ENCODE peak calls at places on chromosomes 7 and 10, in seven cellular contexts. L, R, M, Q, J, B and W are unnamed samples.

GRCh38 chr10:59337254-59337653 is 25.1 kb downstream of the FAM13C start:
- DNase-seq in B (peak), Q (peak), J (no peak), M (peak), R (peak), L (peak), W (peak)

GRCh38 chr10:3452234-3452633 is 279.7 kb upstream of the PITRM1 start:
- DNase-seq in Q (peak), L (peak), B (no peak), M (peak), R (no peak), J (peak), W (peak)

GRCh38 chr10:128483216-128483615 is 357.0 kb upstream of the MKI67 start:
- DNase-seq in L (no peak), R (no peak), J (no peak), B (no peak), M (no peak), Q (no peak), W (no peak)

GRCh38 chr7:31100445-31100844 is 48.3 kb downstream of the ADCYAP1R1 start:
- DNase-seq in B (no peak), Q (peak), M (peak), L (peak), R (no peak), J (no peak), W (peak)

GRCh38 chr7:144668503-144668902 is 167.3 kb downstream of the TPK1 start:
- DNase-seq in B (no peak), M (no peak), Q (no peak), L (no peak), J (no peak), R (no peak), W (no peak)

GRCh38 chr10:128263891-128264688 is 137.9 kb upstream of the MKI67 start:
- DNase-seq in R (no peak), J (no peak), B (peak), L (peak), M (peak), Q (peak), W (peak)

GRCh38 chr7:70833726-70834125 is 298.2 kb upstream of the GALNT17 start:
- DNase-seq in Q (peak), L (peak), R (no peak), M (peak), J (no peak), B (no peak), W (peak)

GRCh38 chr10:58268454-58268945 is 462 bp upstream of the CISD1 start:
- DNase-seq in Q (no peak), L (no peak), B (no peak), M (no peak), J (no peak), R (no peak), W (no peak)

GRCh38 chr7:1537631-1538412 is 7.3 kb downstream of the MAFK start:
- DNase-seq in J (peak), M (peak), R (peak), B (peak), Q (peak), L (peak), W (peak)

GRCh38 chr10:3220853-3221252 is 48.3 kb upstream of the PITRM1 start:
- DNase-seq in M (peak), J (no peak), L (peak), B (no peak), R (no peak), Q (peak), W (no peak)

GRCh38 chr7:106552645-106553445 is 108.1 kb downstream of the CCDC71L start:
- DNase-seq in B (no peak), Q (no peak), R (no peak), J (no peak), M (no peak), L (no peak), W (no peak)

GRCh38 chr7:31443457-31443856 is 70.4 kb upstream of the ITPRID1 start:
- DNase-seq in Q (peak), L (peak), R (no peak), B (no peak), M (peak), J (no peak), W (peak)

GRCh38 chr7:89958525-89959068 is 195.7 kb upstream of the STEAP1 start:
- DNase-seq in M (no peak), R (no peak), J (no peak), B (no peak), Q (no peak), L (no peak), W (no peak)

GRCh38 chr7:25391295-25391861 is 163.1 kb upstream of the NPVF start:
- DNase-seq in J (no peak), M (peak), R (no peak), L (peak), B (no peak), Q (peak), W (peak)

GRCh38 chr10:93826355-93826754 is 67.4 kb upstream of the SLC35G1 start:
- DNase-seq in B (no peak), R (no peak), J (no peak), Q (no peak), M (peak), L (peak), W (no peak)

GRCh38 chr10:71812016-71812912 is 38.8 kb downstream of the PSAP start:
- DNase-seq in L (peak), J (no peak), M (peak), R (peak), Q (peak), B (peak), W (peak)

GRCh38 chr7:130500463-130500862 is 8.6 kb downstream of the MEST start:
- DNase-seq in B (no peak), J (no peak), Q (no peak), L (no peak), R (no peak), M (no peak), W (no peak)

DNA sequence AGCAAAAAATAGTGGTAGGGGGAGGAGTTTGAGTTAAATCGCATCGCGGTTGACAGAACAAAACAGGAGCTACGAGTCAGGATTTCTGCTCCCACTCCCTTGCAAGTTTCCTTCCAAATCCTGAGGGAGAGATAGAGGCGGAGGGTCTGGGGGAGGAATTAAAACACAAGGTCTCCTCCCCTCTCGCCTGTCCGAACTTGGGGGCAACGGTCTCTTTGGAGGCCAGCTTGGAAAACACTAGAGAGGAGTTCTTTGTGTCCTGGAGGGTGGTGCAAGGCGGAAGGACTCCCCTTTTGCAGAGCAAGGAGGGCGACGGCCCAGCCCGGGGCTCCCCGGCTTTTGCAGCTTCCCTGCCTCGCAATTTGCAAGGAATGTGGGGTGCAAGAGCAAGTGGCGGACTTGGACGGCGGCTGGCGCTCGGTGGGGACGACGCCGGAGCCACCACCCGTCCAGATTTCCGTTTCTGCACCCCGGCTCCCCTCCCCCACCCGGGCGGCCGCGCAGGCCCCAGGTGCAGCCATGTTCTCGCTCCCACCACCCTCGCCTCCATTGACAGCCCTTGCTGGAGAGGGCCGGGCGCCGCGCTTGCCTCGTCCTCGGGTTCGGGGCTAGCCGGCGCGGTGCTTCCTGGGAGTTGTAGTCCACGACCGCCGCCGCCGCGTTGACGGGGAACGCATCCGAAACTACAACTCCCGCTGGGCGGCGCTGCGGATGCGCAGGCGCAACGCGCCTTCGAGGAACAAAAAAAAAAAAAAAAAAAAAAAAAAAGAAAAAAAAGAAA is 417 bp upstream of the GTF2I start:
- DNase-seq in B (peak), M (peak), J (peak), L (peak), R (peak), Q (peak), W (peak)
- TF ChIP-seq CTCF in B (no peak), M (peak), J (peak), L (peak), R (no peak), Q (peak), W (peak)

DNA sequence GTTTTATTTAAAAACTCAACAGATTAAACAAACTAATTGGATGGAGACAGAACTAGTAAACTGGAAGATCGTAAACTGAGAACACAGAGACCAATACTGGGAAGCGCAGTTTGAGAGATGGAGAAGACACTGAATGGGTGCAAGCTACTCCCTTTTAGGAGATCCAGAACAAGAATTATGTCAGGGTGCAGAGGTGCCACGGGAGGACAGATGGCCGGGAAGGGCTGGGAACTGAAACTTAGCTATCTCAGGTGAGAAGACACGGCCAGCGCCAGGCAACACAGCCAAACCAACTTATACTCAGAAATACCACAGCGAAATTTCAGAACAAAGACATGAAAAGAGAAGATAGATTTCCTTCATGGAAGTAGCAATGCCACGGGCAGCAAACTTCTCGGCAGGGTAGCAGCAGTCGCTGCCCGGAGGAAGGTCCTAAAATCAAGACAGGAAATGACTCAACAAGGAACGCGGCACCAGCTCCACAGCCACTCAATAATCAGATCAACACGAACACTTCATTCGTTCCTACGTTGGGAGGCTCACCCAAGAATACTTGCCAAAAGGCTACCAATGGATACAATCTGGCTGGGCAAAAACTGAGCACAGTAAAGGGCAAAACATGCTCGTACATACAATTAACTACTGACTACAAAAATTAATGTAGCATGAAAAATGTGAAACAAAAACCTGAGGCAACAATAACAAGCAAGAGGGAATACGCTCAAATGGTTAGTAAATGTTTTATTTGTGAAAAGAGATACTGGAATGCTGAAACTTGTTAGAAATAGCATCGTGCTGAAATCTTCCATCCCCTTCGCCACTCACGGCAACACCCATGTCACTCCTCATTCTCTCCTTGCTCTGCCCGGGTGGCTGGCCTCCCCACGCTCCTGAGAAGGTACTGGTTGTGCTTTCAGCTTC is 2.2 kb upstream of the LRRC27 start:
- DNase-seq in L (peak), B (no peak), Q (peak), J (no peak), M (peak), R (peak), W (peak)
- H3K4me3 ChIP-seq in L (peak), B (no peak), Q (peak), J (peak), M (peak), R (peak), W (peak)

GRCh38 chr10:108782411-108782810 is 1140.9 kb downstream of the XPNPEP1 start:
- DNase-seq in R (no peak), J (no peak), M (peak), B (no peak), Q (no peak), L (peak), W (peak)

GRCh38 chr10:108784534-108784933 is 1138.8 kb downstream of the XPNPEP1 start:
- DNase-seq in Q (no peak), R (no peak), B (no peak), M (no peak), L (no peak), J (no peak), W (no peak)

GRCh38 chr10:108787932-108788331 is 1135.4 kb downstream of the XPNPEP1 start:
- DNase-seq in B (no peak), J (no peak), R (no peak), M (peak), Q (peak), L (peak), W (peak)

GRCh38 chr10:108785011-108785410 is 1138.3 kb downstream of the XPNPEP1 start:
- DNase-seq in B (no peak), J (no peak), R (no peak), M (no peak), Q (no peak), L (no peak), W (no peak)

DNA sequence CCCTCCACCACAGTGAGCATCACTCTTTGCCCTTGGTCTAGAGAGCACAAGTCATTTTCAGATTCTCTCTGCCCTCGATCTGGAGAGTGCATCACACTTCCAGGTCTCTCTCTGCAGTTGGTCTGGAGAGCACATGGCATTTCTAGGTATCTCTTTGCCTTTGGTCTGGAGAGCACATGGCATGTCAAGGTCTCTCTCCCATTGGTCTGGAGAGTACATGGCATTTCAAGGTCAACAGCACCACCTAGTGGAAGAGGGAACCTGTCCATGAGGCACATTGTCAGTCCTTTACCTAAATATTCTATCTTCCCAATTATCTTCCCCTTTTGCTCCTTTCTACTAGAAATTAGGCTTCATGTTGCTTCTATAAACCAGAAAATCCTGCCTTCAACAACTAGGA is 1139.4 kb downstream of the XPNPEP1 start:
- DNase-seq in L (peak), B (no peak), Q (peak), J (no peak), M (peak), R (no peak), W (peak)
- TF ChIP-seq CTCF in L (peak), B (no peak), Q (peak), J (peak), M (peak), R (no peak), W (peak)

DNA sequence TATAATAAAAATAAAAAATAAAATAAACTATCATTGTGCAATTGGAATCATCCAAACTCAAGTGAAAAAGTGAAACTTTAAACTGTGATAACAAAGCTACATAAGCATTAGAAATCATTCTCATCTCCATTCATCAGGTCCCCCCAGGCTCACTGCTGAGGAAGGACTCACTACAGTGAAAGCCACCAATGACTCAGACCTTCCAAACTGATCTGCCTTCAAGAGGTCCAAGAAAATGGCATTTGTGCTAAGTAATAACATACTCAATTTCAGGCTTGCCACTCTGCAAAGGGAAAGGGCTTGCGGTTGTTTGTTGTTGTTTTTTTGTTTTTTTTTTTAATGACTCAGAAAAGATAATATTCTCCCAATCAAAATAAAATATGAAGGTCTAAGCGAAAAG is 13.8 kb downstream of the SFMBT2 start:
- DNase-seq in J (no peak), B (no peak), L (no peak), Q (no peak), M (peak), R (no peak), W (no peak)
- H3K4me3 ChIP-seq in J (no peak), B (no peak), L (no peak), Q (no peak), M (no peak), R (no peak), W (no peak)

DNA sequence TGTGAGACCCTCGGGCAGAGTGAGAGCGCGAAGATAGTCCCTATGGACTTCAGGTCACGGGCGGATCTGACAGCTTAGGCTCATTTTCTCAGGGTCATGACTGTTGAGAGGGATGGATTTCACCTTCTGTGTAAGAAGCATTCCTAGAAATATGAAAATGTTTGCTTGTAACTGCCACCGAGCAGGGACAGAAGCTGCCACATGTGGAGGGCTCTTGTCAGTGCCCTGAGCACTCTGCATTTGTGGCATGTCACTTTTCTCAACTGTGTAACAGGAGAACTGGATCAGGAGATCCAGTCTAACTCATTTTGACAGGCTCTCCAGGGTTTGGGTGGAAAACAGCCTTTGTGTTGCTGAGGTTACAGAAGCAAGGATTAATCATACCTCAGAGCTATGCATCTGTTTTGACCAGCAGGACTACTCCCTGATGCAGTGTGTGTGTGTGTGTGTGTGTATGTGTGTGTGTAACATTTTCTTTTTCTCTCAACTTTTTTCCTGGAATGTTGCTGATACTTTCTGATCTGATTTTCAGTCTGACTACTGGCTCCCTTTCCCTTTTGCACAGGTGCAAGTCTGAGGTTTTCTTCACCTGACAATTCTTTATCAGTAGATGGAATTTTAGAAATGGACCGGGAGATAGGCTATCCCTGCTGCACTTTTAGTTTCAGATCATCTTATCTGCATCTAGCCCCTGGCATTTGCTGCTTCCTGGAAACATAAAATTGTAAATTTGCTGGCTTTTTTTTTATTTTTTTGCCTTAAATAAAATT is 183.3 kb downstream of the STK31 start:
- DNase-seq in B (no peak), R (no peak), Q (peak), M (peak), L (peak), J (no peak), W (peak)
- TF ChIP-seq CTCF in B (no peak), R (no peak), Q (no peak), M (no peak), L (no peak), J (no peak), W (peak)

GRCh38 chr7:49850921-49851613 is 77.6 kb downstream of the VWC2 start:
- DNase-seq in R (no peak), L (no peak), Q (no peak), M (no peak), J (no peak), B (no peak), W (no peak)
- H3K4me3 ChIP-seq in R (no peak), L (no peak), Q (no peak), M (no peak), J (no peak), B (no peak), W (no peak)